ENCODE peak calls at places on chromosomes 12 and 14, in eight cellular contexts. X, N, W, B, O, U, Y and P are unnamed samples.
A peak's percentile ranks its signal among the peaks of the same experiment; 100 is the strongest.

GRCh38 chr12:65195387-65196055 is 26.1 kb downstream of the LEMD3 start:
- DNase-seq in X (no peak), N (no peak), W (no peak), B (no peak), O (no peak), U (no peak), Y (no peak), P (no peak)

GRCh38 chr12:122060069-122060468 is 18.5 kb upstream of the MLXIP start:
- DNase-seq in X (no peak), N (no peak), W (no peak), B (no peak), O (no peak), U (peak; percentile 35), Y (peak; percentile 23), P (no peak)

GRCh38 chr14:69592923-69593677 is 18.3 kb upstream of the SUSD6 start:
- DNase-seq in X (no peak), N (peak; percentile 72), W (peak; percentile 69), B (no peak), O (no peak), U (peak; percentile 93), Y (peak; percentile 34), P (no peak)

GRCh38 chr12:105352049-105352448 is 21.6 kb downstream of the C12orf75 start:
- DNase-seq in X (no peak), N (no peak), W (no peak), B (no peak), O (no peak), U (no peak), Y (no peak), P (no peak)

GRCh38 chr14:64095620-64096019 is 198.6 kb downstream of the ESR2 start:
- DNase-seq in X (no peak), N (no peak), W (peak; percentile 52), B (no peak), O (no peak), U (peak; percentile 50), Y (no peak), P (no peak)

GRCh38 chr14:25090281-25090680 is 40.3 kb upstream of the STXBP6 start:
- DNase-seq in X (no peak), N (no peak), W (no peak), B (no peak), O (no peak), U (no peak), Y (no peak), P (no peak)

GRCh38 chr14:83290447-83290846 is 1756.8 kb upstream of the SEL1L start:
- DNase-seq in X (no peak), N (no peak), W (no peak), B (no peak), O (no peak), U (no peak), Y (no peak), P (no peak)

GRCh38 chr14:98118749-98119148 is 1153.2 kb downstream of the BCL11B start:
- DNase-seq in X (no peak), N (no peak), W (no peak), B (no peak), O (no peak), U (no peak), Y (no peak), P (no peak)

GRCh38 chr12:3177778-3178435 is 100.7 kb downstream of the TSPAN9 start:
- DNase-seq in X (no peak), N (no peak), W (no peak), B (no peak), O (no peak), U (no peak), Y (no peak), P (no peak)

GRCh38 chr12:86711716-86712115 is 455.5 kb upstream of the MGAT4C start:
- DNase-seq in X (no peak), N (no peak), W (no peak), B (peak; percentile 11), O (no peak), U (no peak), Y (no peak), P (no peak)

GRCh38 chr12:124511259-124511985 is 56.0 kb downstream of the NCOR2 start:
- DNase-seq in X (no peak), N (no peak), W (no peak), B (no peak), O (no peak), U (no peak), Y (no peak), P (no peak)
- H3K4me1 ChIP-seq in X (peaks cover 92% of the 10 kb centered on the region), N (no peaks in the 10 kb centered on the region), W (peaks cover 36% of the 10 kb centered on the region), B (peaks cover 38% of the 10 kb centered on the region), O (peaks cover 67% of the 10 kb centered on the region), U (peaks cover 60% of the 10 kb centered on the region), Y (peaks cover 89% of the 10 kb centered on the region), P (peaks cover 87% of the 10 kb centered on the region)

GRCh38 chr14:40652089-40652691 is 954.5 kb upstream of the LRFN5 start:
- DNase-seq in X (no peak), N (no peak), W (no peak), B (no peak), O (no peak), U (no peak), Y (no peak), P (no peak)
- TF ChIP-seq CTCF in X (no peak), N (no peak), W (no peak), B (no peak), O (no peak), U (no peak), Y (no peak), P (no peak)

DNA sequence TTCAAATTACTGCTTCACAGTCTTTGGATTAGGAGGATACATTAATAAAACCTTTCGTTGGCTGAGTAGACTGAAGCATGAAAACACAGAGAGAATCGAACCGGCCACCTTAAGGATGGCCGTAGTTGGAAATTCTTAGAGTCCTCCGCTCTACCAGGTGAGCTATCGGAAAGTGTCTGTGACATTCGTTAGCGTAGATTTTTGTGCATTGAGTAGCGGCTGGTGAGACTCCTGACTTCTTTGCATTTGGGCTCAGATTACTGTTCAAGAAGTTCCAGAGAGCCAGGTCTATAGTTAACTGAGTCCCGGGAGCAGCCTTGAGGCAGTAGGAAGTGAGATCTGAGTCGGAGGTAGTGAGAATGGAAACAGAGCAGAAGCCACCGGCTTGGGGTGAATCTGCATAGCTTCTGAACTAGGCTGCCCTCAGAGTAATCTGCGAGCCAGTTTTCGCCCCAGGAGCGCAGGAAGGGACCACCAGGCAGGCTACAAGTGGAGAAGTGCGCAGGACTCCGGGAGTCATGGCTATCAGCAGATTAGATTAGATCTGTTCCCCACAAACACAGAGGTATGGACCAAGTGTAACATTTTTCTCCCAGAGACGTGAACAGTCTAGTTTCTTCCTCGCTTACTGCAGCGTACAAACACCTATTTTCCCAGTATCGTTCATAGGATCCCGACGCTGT is 11.0 kb downstream of the OR6S1 start:
- DNase-seq in X (no peak), N (no peak), W (peak; percentile 58), B (peak; percentile 85), O (peak; percentile 55), U (peak; percentile 41), Y (no peak), P (no peak)
- H3K4me1 ChIP-seq in X (peaks cover 48% of the 10 kb centered on the region), N (no peaks in the 10 kb centered on the region), W (peaks cover 4% of the 10 kb centered on the region), B (peaks cover 21% of the 10 kb centered on the region), O (no peaks in the 10 kb centered on the region), U (no peaks in the 10 kb centered on the region), Y (peaks cover 58% of the 10 kb centered on the region), P (peaks cover 17% of the 10 kb centered on the region)

DNA sequence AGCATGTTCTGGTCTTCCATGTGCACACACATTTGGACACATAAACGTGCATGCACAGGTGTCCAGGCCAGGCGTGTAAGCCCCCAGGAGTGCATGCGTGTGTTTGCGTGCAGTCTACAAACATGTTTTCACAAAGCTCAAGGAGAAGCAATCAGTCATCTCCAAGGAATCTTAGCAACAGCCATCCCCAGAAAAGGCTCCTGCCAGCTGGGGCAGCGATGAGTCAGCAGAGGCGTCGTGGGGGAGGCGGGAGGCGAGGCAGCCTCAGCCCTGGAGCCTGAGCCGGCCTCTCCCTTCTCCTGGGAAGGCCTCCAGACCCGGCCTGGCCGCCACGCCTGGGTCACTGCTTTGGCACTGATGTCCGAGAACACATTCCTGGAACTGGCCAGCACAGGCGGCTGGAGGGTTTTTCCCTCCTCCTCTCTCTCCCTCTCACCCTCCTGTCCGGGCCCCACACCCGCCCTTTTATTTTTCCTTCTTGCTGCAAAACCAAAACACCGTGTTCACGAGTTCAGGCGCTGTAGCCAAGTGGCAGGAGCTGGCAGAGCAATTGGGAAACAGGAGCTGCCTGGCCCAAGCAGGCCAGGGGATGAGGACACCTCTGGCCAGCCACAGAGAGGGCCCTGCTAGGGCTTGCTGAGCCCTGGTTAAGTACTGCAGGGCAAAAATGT is 92.7 kb downstream of the LRRC74A start:
- DNase-seq in X (peak; percentile 96), N (peak; percentile 97), W (peak; percentile 99), B (peak; percentile 96), O (peak; percentile 98), U (peak; percentile 99), Y (peak; percentile 93), P (peak; percentile 96)
- TF ChIP-seq CTCF in X (no peak), N (no peak), W (peak; percentile 13), B (peak; percentile 8), O (peak; percentile 43), U (no peak), Y (no peak), P (peak; percentile 13)

DNA sequence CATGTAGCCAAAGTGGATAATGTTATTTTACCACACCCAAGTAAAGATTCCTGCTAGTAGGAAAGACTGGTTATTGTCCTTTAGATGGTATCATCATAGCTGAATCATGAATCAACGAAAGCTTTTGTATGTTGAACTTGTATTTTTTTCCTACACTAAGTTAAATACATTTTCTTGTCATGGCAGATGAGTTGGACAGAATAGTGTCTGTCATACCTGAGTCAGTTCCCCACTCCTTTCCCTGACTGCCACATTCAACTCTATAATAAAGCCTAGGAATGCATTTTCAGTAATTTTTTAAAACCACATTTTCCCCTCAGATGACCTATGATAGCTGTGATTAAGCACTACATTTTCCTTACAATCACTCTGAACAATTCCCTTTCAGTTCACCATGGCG is 9.3 kb upstream of the PTHLH start:
- DNase-seq in X (no peak), N (no peak), W (peak; percentile 61), B (peak; percentile 100), O (peak; percentile 66), U (no peak), Y (no peak), P (no peak)
- H3K4me1 ChIP-seq in X (no peaks in the 10 kb centered on the region), N (no peaks in the 10 kb centered on the region), W (no peaks in the 10 kb centered on the region), B (peaks cover 48% of the 10 kb centered on the region), O (peaks cover 18% of the 10 kb centered on the region), U (no peaks in the 10 kb centered on the region), Y (no peaks in the 10 kb centered on the region), P (no peaks in the 10 kb centered on the region)

GRCh38 chr12:30825341-30825740 is 70.6 kb upstream of the CAPRIN2 start:
- DNase-seq in X (no peak), N (peak; percentile 38), W (no peak), B (no peak), O (no peak), U (no peak), Y (no peak), P (no peak)

GRCh38 chr12:30823140-30823669 is 68.5 kb upstream of the CAPRIN2 start:
- DNase-seq in X (peak; percentile 83), N (peak; percentile 71), W (no peak), B (no peak), O (no peak), U (peak; percentile 61), Y (peak; percentile 35), P (peak; percentile 87)

GRCh38 chr12:30824311-30824710 is 69.6 kb upstream of the CAPRIN2 start:
- DNase-seq in X (peak; percentile 49), N (no peak), W (no peak), B (no peak), O (no peak), U (no peak), Y (no peak), P (no peak)

GRCh38 chr12:30822385-30823139 is 67.8 kb upstream of the CAPRIN2 start:
- DNase-seq in X (peak; percentile 84), N (peak; percentile 77), W (peak; percentile 10), B (no peak), O (no peak), U (peak; percentile 75), Y (peak; percentile 66), P (peak; percentile 92)

GRCh38 chr12:30823764-30824163 is 69.0 kb upstream of the CAPRIN2 start:
- DNase-seq in X (peak; percentile 61), N (peak; percentile 40), W (no peak), B (no peak), O (no peak), U (no peak), Y (no peak), P (no peak)
- TF ChIP-seq CTCF in X (no peak), N (no peak), W (no peak), B (no peak), O (no peak), U (no peak), Y (no peak), P (no peak)